ENCODE peak calls at places on chromosomes 16 and 17, in four cellular contexts. U is kidney epithelial cell, W is progenitor cell of endocrine pancreas, R is endothelial cell. G is an unnamed sample.

GRCh38 chr16:63697736-63698135 is 1424.1 kb downstream of the CDH11 start:
- DNase-seq in W (no peak), R (no peak), U (no peak), G (no peak)

GRCh38 chr16:24291932-24292331 is 35.8 kb downstream of the CACNG3 start:
- DNase-seq in W (no peak), U (no peak), R (no peak), G (no peak)

GRCh38 chr16:51982715-51983680 is 563.9 kb downstream of the TOX3 start:
- DNase-seq in U (peak; percentile 26), W (peak; percentile 42), R (peak; percentile 56), G (no peak)

GRCh38 chr17:2416010-2416734 is 15.3 kb upstream of the MNT start:
- DNase-seq in U (no peak), W (peak; percentile 91), R (peak; percentile 95), G (peak; percentile 85)

GRCh38 chr16:71540-72341 is 690 bp downstream of the RHBDF1 start:
- DNase-seq in U (no peak), R (peak; percentile 51), W (no peak), G (no peak)

GRCh38 chr17:55413825-55414489 is 7.7 kb downstream of the MMD start:
- DNase-seq in W (no peak), R (no peak), U (no peak), G (peak; percentile 28)

GRCh38 chr16:20740901-20741491 is 622 bp downstream of the THUMPD1 start:
- DNase-seq in W (peak; percentile 59), R (peak; percentile 81), U (peak; percentile 28), G (peak; percentile 91)

GRCh38 chr16:75424096-75424762 is 9.1 kb downstream of the CFDP1 start:
- DNase-seq in U (no peak), W (no peak), R (no peak), G (no peak)

GRCh38 chr16:11224096-11224893 is 31.7 kb downstream of the SOCS1 start:
- DNase-seq in U (no peak), W (no peak), R (no peak), G (peak; percentile 46)

GRCh38 chr16:25126820-25127232 is 15.3 kb downstream of the LCMT1 start:
- DNase-seq in W (no peak), R (no peak), U (no peak), G (no peak)

GRCh38 chr16:57013268-57013667 is 23.9 kb downstream of the NLRC5 start:
- DNase-seq in U (peak; percentile 58), W (no peak), R (no peak), G (no peak)

GRCh38 chr16:20928774-20929411 is 28.3 kb downstream of the LYRM1 start:
- DNase-seq in R (no peak), W (no peak), U (no peak), G (no peak)

GRCh38 chr17:40873801-40874200 is 6.8 kb upstream of the KRT12 start:
- DNase-seq in R (no peak), W (no peak), U (no peak), G (no peak)

GRCh38 chr16:72537684-72538083 is 365.7 kb upstream of the PMFBP1 start:
- DNase-seq in R (no peak), U (no peak), W (no peak), G (no peak)
- TF ChIP-seq CTCF in R (no peak), U (no peak), W (no peak), G (no peak)

GRCh38 chr16:53207810-53208752 is 153.3 kb downstream of the CHD9 start:
- DNase-seq in U (peak; percentile 59), R (peak; percentile 42), W (peak; percentile 13), G (peak; percentile 26)
- TF ChIP-seq CTCF in U (peak; percentile 54), R (peak; percentile 13), W (peak; percentile 65), G (peak; percentile 55)

DNA sequence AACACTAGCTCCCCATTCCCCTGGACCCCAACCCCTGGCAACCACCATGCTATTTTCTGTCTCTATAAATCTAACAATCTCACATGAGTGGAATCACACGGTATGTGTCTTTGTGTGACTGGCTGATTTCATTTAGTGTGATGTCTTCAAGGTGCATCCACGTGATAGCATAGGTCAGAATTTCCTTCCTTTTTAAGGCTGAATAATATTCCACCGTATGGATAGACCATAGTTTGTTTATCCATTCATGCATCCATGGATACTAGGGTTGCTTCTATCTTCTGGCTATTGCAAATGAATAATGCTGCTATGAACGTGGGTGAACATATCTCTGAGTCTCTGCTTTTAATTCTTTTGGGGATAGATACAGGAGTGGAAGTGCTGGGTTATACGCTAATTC is 43.9 kb downstream of the TMEM235 start:
- DNase-seq in U (no peak), R (no peak), W (no peak), G (no peak)
- TF ChIP-seq CTCF in U (no peak), R (no peak), W (no peak), G (no peak)

GRCh38 chr16:17076121-17076757 is 394.5 kb downstream of the XYLT1 start:
- DNase-seq in U (no peak), R (no peak), W (no peak), G (no peak)
- TF ChIP-seq CTCF in U (no peak), R (no peak), W (no peak), G (no peak)

GRCh38 chr17:82613283-82614094 is 34.8 kb downstream of the WDR45B start:
- DNase-seq in R (no peak), U (no peak), W (no peak), G (no peak)

GRCh38 chr17:82609655-82610054 is 38.6 kb downstream of the WDR45B start:
- DNase-seq in W (no peak), U (no peak), R (no peak), G (no peak)

GRCh38 chr17:82614095-82614631 is 34.1 kb downstream of the WDR45B start:
- DNase-seq in R (no peak), U (no peak), W (no peak), G (no peak)

GRCh38 chr17:82608816-82609215 is 39.4 kb downstream of the WDR45B start:
- DNase-seq in W (no peak), U (no peak), R (no peak), G (no peak)

GRCh38 chr17:82611140-82612058 is 36.8 kb downstream of the WDR45B start:
- DNase-seq in R (no peak), U (no peak), W (no peak), G (no peak)
- TF ChIP-seq CTCF in R (no peak), U (no peak), W (no peak), G (no peak)

GRCh38 chr16:90019543-90020259 is 445 bp upstream of the DBNDD1 start:
- DNase-seq in W (peak; percentile 74), U (no peak), R (peak; percentile 65), G (no peak)
- TF ChIP-seq CTCF in W (peak; percentile 51), U (no peak), R (peak; percentile 59), G (no peak)

GRCh38 chr17:29589524-29590260 is at the start of gene GIT1:
- DNase-seq in R (peak; percentile 86), U (no peak), W (peak; percentile 79), G (peak; percentile 86)
- TF ChIP-seq CTCF in R (no peak), U (no peak), W (no peak), G (no peak)

GRCh38 chr17:50955160-50955559 is 89.0 kb upstream of the TOB1 start:
- DNase-seq in R (no peak), W (no peak), U (no peak), G (peak; percentile 13)

GRCh38 chr17:50953831-50954601 is 87.9 kb upstream of the TOB1 start:
- DNase-seq in U (no peak), R (peak; percentile 44), W (no peak), G (peak; percentile 5)

GRCh38 chr17:50954641-50955121 is 88.5 kb upstream of the TOB1 start:
- DNase-seq in U (no peak), R (no peak), W (no peak), G (peak; percentile 14)

GRCh38 chr17:50953518-50953830 is 87.3 kb upstream of the TOB1 start:
- DNase-seq in R (no peak), W (no peak), U (no peak), G (no peak)

GRCh38 chr17:50952889-50953288 is 86.7 kb upstream of the TOB1 start:
- DNase-seq in W (no peak), R (no peak), U (no peak), G (peak; percentile 7)
- TF ChIP-seq CTCF in W (no peak), R (no peak), U (no peak), G (no peak)

GRCh38 chr17:8031261-8031661 is 7.6 kb upstream of the ALOX15B start:
- DNase-seq in U (no peak), W (no peak), R (no peak), G (no peak)

GRCh38 chr17:8025176-8025911 is 13.5 kb upstream of the ALOX15B start:
- DNase-seq in W (no peak), R (no peak), U (no peak), G (no peak)

GRCh38 chr17:8031950-8032349 is 6.9 kb upstream of the ALOX15B start:
- DNase-seq in W (no peak), U (no peak), R (no peak), G (no peak)

GRCh38 chr17:8029121-8029520 is 9.7 kb upstream of the ALOX15B start:
- DNase-seq in W (no peak), U (no peak), R (no peak), G (no peak)
- TF ChIP-seq CTCF in W (no peak), U (no peak), R (no peak), G (no peak)

G was measured in natural killer cell.